ENCODE peak calls at places on chromosomes 4 and X, in seven cellular contexts. E is transverse colon, J is vagina, N is esophagus muscularis mucosa, U is Panc1, L is GM23338, B is stomach. Z is an unnamed sample.

GRCh38 chr4:153211986-153212720 is 7.9 kb downstream of the TRIM2 start:
- DNase-seq in E (no peak), B (no peak), N (no peak), L (no peak), U (no peak), J (no peak), Z (no peak)

GRCh38 chr4:6634746-6635145 is 5.7 kb upstream of the MRFAP1 start:
- DNase-seq in B (no peak), J (no peak), U (no peak), N (no peak), L (no peak), E (no peak), Z (no peak)

GRCh38 chr4:14364953-14365533 is 637.2 kb upstream of the CPEB2 start:
- DNase-seq in J (no peak), N (no peak), L (peak), B (no peak), E (no peak), U (no peak), Z (no peak)

GRCh38 chr4:12555011-12555410 is 929.1 kb downstream of the RAB28 start:
- DNase-seq in E (no peak), J (no peak), N (no peak), U (no peak), L (no peak), B (no peak), Z (no peak)

GRCh38 chr4:87838207-87838606 is 5.4 kb downstream of the MEPE start:
- DNase-seq in B (no peak), J (no peak), N (no peak), E (no peak), U (no peak), L (peak), Z (no peak)

GRCh38 chr4:181138116-181138515 is 1105.1 kb upstream of the TENM3 start:
- DNase-seq in U (no peak), E (no peak), J (no peak), B (no peak), L (no peak), N (peak), Z (no peak)

GRCh38 chrX:40471965-40472648 is 108.7 kb upstream of the ATP6AP2 start:
- DNase-seq in E (peak), J (no peak), N (no peak), U (no peak), L (peak), B (peak), Z (peak)

GRCh38 chr4:173529505-173530325 is at the start of gene HAND2:
- DNase-seq in U (no peak), J (no peak), N (no peak), B (no peak), E (peak), L (peak), Z (peak)

GRCh38 chr4:65943076-65943475 is 272.8 kb upstream of the EPHA5 start:
- DNase-seq in N (no peak), E (no peak), J (no peak), B (no peak), L (peak), U (no peak), Z (no peak)

GRCh38 chr4:39157520-39157919 is 24.8 kb upstream of the WDR19 start:
- DNase-seq in B (no peak), E (no peak), J (no peak), N (no peak), U (no peak), L (no peak), Z (no peak)

GRCh38 chr4:153684182-153685073 is at the start of gene TLR2:
- DNase-seq in E (peak), U (no peak), L (peak), B (peak), J (no peak), N (no peak), Z (peak)

GRCh38 chr4:170090667-170091052 is 904 bp upstream of the AADAT start:
- DNase-seq in B (no peak), J (no peak), L (no peak), U (no peak), N (no peak), E (no peak), Z (no peak)

GRCh38 chr4:47839259-47839658 is 1.4 kb upstream of the CORIN start:
- DNase-seq in E (no peak), B (no peak), N (no peak), J (no peak), U (no peak), L (peak), Z (no peak)

GRCh38 chr4:94068712-94069111 is 139.0 kb upstream of the SMARCAD1 start:
- DNase-seq in B (no peak), E (no peak), N (no peak), L (peak), J (no peak), U (no peak), Z (no peak)

GRCh38 chrX:132004728-132005127 is 18.4 kb upstream of the STK26 start:
- DNase-seq in B (no peak), J (no peak), U (no peak), E (no peak), N (no peak), L (no peak), Z (no peak)

GRCh38 chrX:7109838-7110793 is 37.4 kb upstream of the STS start:
- DNase-seq in J (no peak), N (no peak), U (no peak), E (no peak), B (no peak), L (no peak), Z (no peak)

GRCh38 chr4:99708551-99708950 is 50.9 kb upstream of the C4orf54 start:
- DNase-seq in N (no peak), B (no peak), J (no peak), L (no peak), E (no peak), U (no peak), Z (no peak)

GRCh38 chr4:38860788-38861424 is 4.3 kb upstream of the TLR6 start:
- DNase-seq in J (no peak), U (no peak), B (peak), N (no peak), E (peak), L (peak), Z (no peak)

GRCh38 chr4:108483077-108483476 is 137.3 kb upstream of the RPL34 start:
- DNase-seq in L (no peak), J (no peak), U (no peak), E (no peak), N (no peak), B (no peak), Z (no peak)

GRCh38 chrX:22134681-22135080 is 102.6 kb downstream of the PHEX start:
- DNase-seq in U (no peak), L (no peak), J (no peak), B (no peak), N (no peak), E (no peak), Z (no peak)

GRCh38 chr4:3480528-3481112 is 17.5 kb downstream of the DOK7 start:
- DNase-seq in J (no peak), N (no peak), U (peak), E (peak), L (peak), B (peak), Z (no peak)

GRCh38 chr4:94395541-94395940 is 52.9 kb upstream of the HPGDS start:
- DNase-seq in L (no peak), E (no peak), N (no peak), B (no peak), U (no peak), J (no peak), Z (no peak)

GRCh38 chrX:155966876-155967275 is 30.6 kb upstream of the IL9R start:
- DNase-seq in J (no peak), B (no peak), U (no peak), L (peak), N (no peak), E (peak), Z (no peak)

GRCh38 chrX:153491351-153492152 is 3.2 kb upstream of the BGN start:
- DNase-seq in N (no peak), L (no peak), U (no peak), J (no peak), B (no peak), E (no peak), Z (no peak)

GRCh38 chr4:25949166-25949748 is 35.2 kb downstream of the SMIM20 start:
- DNase-seq in B (no peak), J (no peak), N (no peak), U (no peak), E (no peak), L (peak), Z (no peak)

GRCh38 chr4:83639849-83640493 is 104.1 kb downstream of the GPAT3 start:
- DNase-seq in U (peak), B (peak), L (peak), J (no peak), E (peak), N (no peak), Z (no peak)

GRCh38 chr4:105662935-105663675 is 45.4 kb downstream of the INTS12 start:
- DNase-seq in E (no peak), L (no peak), U (no peak), N (no peak), B (no peak), J (no peak), Z (no peak)

GRCh38 chr4:2261110-2261852 is 628 bp downstream of the MXD4 start:
- DNase-seq in J (no peak), U (no peak), B (peak), E (peak), N (no peak), L (peak), Z (peak)

GRCh38 chr4:128583753-128584712 is 225.5 kb upstream of the JADE1 start:
- DNase-seq in B (peak), N (no peak), J (no peak), U (no peak), L (no peak), E (no peak), Z (no peak)

GRCh38 chr4:139943277-139943676 is 210.7 kb downstream of the MAML3 start:
- DNase-seq in N (no peak), L (peak), U (no peak), E (no peak), J (no peak), B (no peak), Z (no peak)

GRCh38 chr4:2798399-2799301 is 5.8 kb downstream of the SH3BP2 start:
- DNase-seq in E (peak), B (peak), J (no peak), L (no peak), N (no peak), U (no peak), Z (peak)

GRCh38 chr4:6252051-6252450 is 17.6 kb upstream of the WFS1 start:
- DNase-seq in J (no peak), B (no peak), N (no peak), L (no peak), E (no peak), U (no peak), Z (no peak)

GRCh38 chrX:103356023-103356798 is at the start of gene TCEAL9:
- DNase-seq in U (no peak), E (peak), N (peak), L (peak), J (no peak), B (peak), Z (peak)

GRCh38 chrX:103360916-103361315 is 4.6 kb downstream of the TCEAL9 start:
- DNase-seq in N (no peak), J (no peak), E (no peak), B (no peak), L (no peak), U (no peak), Z (no peak)

GRCh38 chrX:103360092-103360491 is 3.8 kb downstream of the TCEAL9 start:
- DNase-seq in U (no peak), E (no peak), N (no peak), B (no peak), L (no peak), J (no peak), Z (no peak)

GRCh38 chrX:103357871-103358270 is 1.6 kb downstream of the TCEAL9 start:
- DNase-seq in B (no peak), U (no peak), E (no peak), J (no peak), N (no peak), L (no peak), Z (no peak)

GRCh38 chrX:103356897-103357296 is 591 bp downstream of the TCEAL9 start:
- DNase-seq in L (peak), B (no peak), J (no peak), N (no peak), U (no peak), E (peak), Z (no peak)
- TF ChIP-seq POLR2AphosphoS5 in L (no peak), B (no peak), J (no peak), N (no peak), U (no peak), E (no peak), Z (no peak)

GRCh38 chrX:149021164-149021563 is 483.9 kb downstream of the IDS start:
- DNase-seq in E (no peak), J (no peak), B (no peak), N (no peak), U (no peak), L (no peak), Z (no peak)
- TF ChIP-seq POLR2AphosphoS5 in E (no peak), J (no peak), B (no peak), N (no peak), U (no peak), L (no peak), Z (no peak)

GRCh38 chr4:78987683-78988082 is 48.4 kb upstream of the PAQR3 start:
- DNase-seq in J (no peak), U (no peak), L (no peak), B (no peak), E (no peak), N (no peak), Z (no peak)

GRCh38 chr4:78984593-78984992 is 45.4 kb upstream of the PAQR3 start:
- DNase-seq in N (no peak), E (no peak), L (no peak), B (no peak), U (no peak), J (no peak), Z (no peak)

GRCh38 chr4:78990938-78991810 is 51.9 kb upstream of the PAQR3 start:
- DNase-seq in N (no peak), L (no peak), B (no peak), E (no peak), J (no peak), U (no peak), Z (no peak)

GRCh38 chr4:78989697-78990270 is 50.5 kb upstream of the PAQR3 start:
- DNase-seq in B (no peak), J (no peak), U (no peak), L (peak), E (no peak), N (no peak), Z (no peak)
- TF ChIP-seq POLR2AphosphoS5 in B (no peak), J (no peak), U (no peak), L (no peak), E (no peak), N (no peak), Z (peak)

GRCh38 chr4:147633113-147633512 is 15.9 kb downstream of the TMEM184C start:
- DNase-seq in J (no peak), U (no peak), E (no peak), N (no peak), L (no peak), B (no peak), Z (no peak)
- TF ChIP-seq POLR2AphosphoS5 in J (no peak), U (no peak), E (no peak), N (no peak), L (no peak), B (no peak), Z (no peak)

GRCh38 chr4:22427676-22428075 is 88.2 kb downstream of the ADGRA3 start:
- DNase-seq in N (no peak), E (no peak), U (no peak), L (no peak), J (no peak), B (no peak), Z (no peak)

GRCh38 chr4:22435652-22436051 is 80.2 kb downstream of the ADGRA3 start:
- DNase-seq in E (no peak), L (no peak), B (no peak), U (no peak), J (no peak), N (no peak), Z (no peak)

GRCh38 chr4:22434895-22435294 is 81.0 kb downstream of the ADGRA3 start:
- DNase-seq in L (peak), U (no peak), B (peak), J (no peak), N (no peak), E (peak), Z (no peak)

GRCh38 chr4:22428441-22428840 is 87.4 kb downstream of the ADGRA3 start:
- DNase-seq in J (no peak), U (no peak), E (no peak), B (no peak), N (no peak), L (no peak), Z (no peak)

DNA sequence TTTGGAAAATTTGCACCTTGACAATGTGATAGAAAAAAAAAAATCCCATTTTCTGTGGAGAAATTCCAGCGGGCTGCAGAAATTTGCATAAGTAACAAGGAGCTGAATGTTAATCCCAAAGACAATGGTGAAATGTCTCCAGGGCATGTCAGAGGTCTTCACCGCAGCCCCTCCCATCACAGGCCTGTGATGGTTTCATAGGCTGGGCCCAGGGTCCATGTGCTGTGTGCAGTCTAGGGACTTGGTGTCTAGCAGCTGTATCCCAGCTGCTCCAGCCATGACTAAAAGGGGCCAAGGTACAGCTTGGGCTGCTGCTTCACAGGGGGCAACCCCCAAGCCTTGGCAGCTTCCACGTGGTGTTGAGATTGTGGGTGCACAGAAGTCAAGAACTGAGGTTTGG is 85.2 kb downstream of the ADGRA3 start:
- DNase-seq in U (no peak), B (no peak), E (no peak), L (no peak), J (no peak), N (no peak), Z (no peak)
- TF ChIP-seq POLR2AphosphoS5 in U (no peak), B (no peak), E (no peak), L (no peak), J (no peak), N (no peak), Z (no peak)

GRCh38 chr4:143344774-143345173 is 8.1 kb downstream of the GAB1 start:
- DNase-seq in L (no peak), B (no peak), N (no peak), E (no peak), J (no peak), U (no peak), Z (no peak)
- TF ChIP-seq POLR2AphosphoS5 in L (no peak), B (peak), N (no peak), E (no peak), J (no peak), U (no peak), Z (no peak)

GRCh38 chrX:123961268-123962005 is at the start of gene STAG2:
- DNase-seq in E (peak), N (peak), B (peak), J (peak), U (no peak), L (peak), Z (peak)
- TF ChIP-seq POLR2AphosphoS5 in E (peak), N (peak), B (no peak), J (peak), U (peak), L (peak), Z (peak)

GRCh38 chrX:78960888-78961287 is 15.7 kb downstream of the P2RY10 start:
- DNase-seq in L (no peak), J (no peak), U (no peak), N (no peak), E (no peak), B (no peak), Z (no peak)
- TF ChIP-seq POLR2AphosphoS5 in L (no peak), J (no peak), U (no peak), N (no peak), E (no peak), B (no peak), Z (no peak)